ENCODE peak calls at places on chromosomes 11 and 22, in four cellular contexts. T, F, S and I are unnamed samples.
A peak's percentile ranks its signal among the peaks of the same experiment; 100 is the strongest.

GRCh38 chr22:38220163-38220562 is 18.4 kb downstream of the MAFF start:
- DNase-seq in S (no peak), F (no peak), T (no peak), I (no peak)

GRCh38 chr11:34536056-34536455 is 22.5 kb upstream of the ELF5 start:
- DNase-seq in T (no peak), F (no peak), S (no peak), I (no peak)

GRCh38 chr11:45670386-45671135 is 5.1 kb upstream of the CHST1 start:
- DNase-seq in T (no peak), S (no peak), F (no peak), I (no peak)

GRCh38 chr22:19608114-19608494 is 83.9 kb upstream of the CLDN5 start:
- DNase-seq in F (no peak), T (no peak), S (no peak), I (no peak)

GRCh38 chr11:12803086-12803826 is 129.0 kb downstream of the TEAD1 start:
- DNase-seq in S (no peak), T (no peak), F (no peak), I (no peak)

GRCh38 chr11:124152770-124153407 is 30.3 kb upstream of the OR10D3 start:
- DNase-seq in T (no peak), S (no peak), F (no peak), I (no peak)

GRCh38 chr11:62612366-62613274 is at the start of the genes EML3 and ROM1:
- DNase-seq in F (peak; percentile 94), T (no peak), S (peak; percentile 96), I (peak; percentile 96)

GRCh38 chr11:116601734-116602636 is 170.8 kb downstream of the BUD13 start:
- DNase-seq in F (no peak), S (no peak), T (no peak), I (no peak)

GRCh38 chr11:74390697-74391096 is 7.5 kb downstream of the PGM2L1 start:
- DNase-seq in S (no peak), T (no peak), F (no peak), I (no peak)

GRCh38 chr22:38187413-38188212 is 6.0 kb upstream of the PLA2G6 start:
- DNase-seq in T (no peak), F (no peak), S (no peak), I (no peak)

GRCh38 chr11:116059909-116060308 is 555.7 kb upstream of the CADM1 start:
- DNase-seq in S (no peak), T (no peak), F (no peak), I (no peak)

GRCh38 chr22:28116261-28116673 is 197.2 kb upstream of the PITPNB start:
- DNase-seq in F (no peak), S (no peak), T (no peak), I (no peak)

GRCh38 chr11:57335343-57336110 is at the start of gene SSRP1:
- DNase-seq in S (peak; percentile 91), F (peak; percentile 82), T (peak; percentile 47), I (peak; percentile 92)

GRCh38 chr11:114183041-114183511 is 113.1 kb upstream of the NNMT start:
- DNase-seq in T (no peak), S (no peak), F (no peak), I (no peak)

GRCh38 chr22:49566141-49566541 is 261.5 kb downstream of the BRD1 start:
- DNase-seq in T (no peak), S (no peak), F (peak; percentile 28), I (no peak)

GRCh38 chr22:37632174-37633081 is 7.0 kb upstream of the SH3BP1 start:
- DNase-seq in S (peak; percentile 73), T (no peak), F (no peak), I (peak; percentile 70)

GRCh38 chr22:30290318-30290678 is 993 bp upstream of the CASTOR1 start:
- DNase-seq in S (no peak), F (no peak), T (no peak), I (no peak)

GRCh38 chr22:37746366-37747089 is 49.7 kb downstream of the TRIOBP start:
- DNase-seq in S (peak; percentile 53), T (no peak), F (peak; percentile 71), I (peak; percentile 50)

GRCh38 chr22:50531546-50532352 is 1.9 kb upstream of the TYMP start:
- DNase-seq in T (no peak), F (peak; percentile 77), S (peak; percentile 63), I (peak; percentile 52)

GRCh38 chr11:47257518-47258316 is at the start of gene NR1H3:
- DNase-seq in F (peak; percentile 78), T (no peak), S (no peak), I (no peak)

GRCh38 chr11:13271060-13271693 is 6.4 kb upstream of the BMAL1 start:
- DNase-seq in F (no peak), T (no peak), S (no peak), I (no peak)

GRCh38 chr11:74577624-74578396 is 14.6 kb upstream of the POLD3 start:
- DNase-seq in S (no peak), F (no peak), T (no peak), I (no peak)

GRCh38 chr11:122235615-122236014 is 119.6 kb upstream of the BLID start:
- DNase-seq in F (no peak), S (no peak), T (no peak), I (no peak)

GRCh38 chr11:121613724-121614123 is 161.0 kb upstream of the SORL1-AS1 start:
- DNase-seq in F (no peak), T (no peak), S (no peak), I (no peak)

GRCh38 chr11:123536690-123537437 is 106.8 kb downstream of the GRAMD1B start:
- DNase-seq in F (no peak), T (no peak), S (no peak), I (no peak)

GRCh38 chr22:43616645-43617044 is 195.5 kb downstream of the EFCAB6 start:
- DNase-seq in F (no peak), S (no peak), T (no peak), I (no peak)

GRCh38 chr11:19259487-19260345 is 19.0 kb upstream of the E2F8 start:
- DNase-seq in T (no peak), S (peak; percentile 27), F (peak; percentile 83), I (no peak)

GRCh38 chr11:10114593-10115404 is 179.2 kb downstream of the SBF2 start:
- DNase-seq in F (no peak), S (no peak), T (no peak), I (no peak)

GRCh38 chr11:18890615-18891014 is 48.6 kb downstream of the MRGPRX1 start:
- DNase-seq in T (no peak), F (no peak), S (no peak), I (no peak)

GRCh38 chr22:22520020-22520656 is at the start of gene ZNF280A:
- DNase-seq in T (no peak), S (no peak), F (no peak), I (no peak)

GRCh38 chr11:78158987-78159662 is 19.7 kb upstream of the ALG8 start:
- DNase-seq in S (no peak), F (no peak), T (no peak), I (no peak)

GRCh38 chr11:106101797-106102196 is 24.3 kb downstream of the AASDHPPT start:
- DNase-seq in F (no peak), T (no peak), S (no peak), I (no peak)

GRCh38 chr22:41352058-41352457 is 29.7 kb upstream of the TEF start:
- DNase-seq in T (no peak), F (no peak), S (no peak), I (no peak)

GRCh38 chr11:86702387-86702983 is 30.1 kb upstream of the ME3 start:
- DNase-seq in T (no peak), S (no peak), F (no peak), I (no peak)

GRCh38 chr11:3190600-3190999 is 25.5 kb upstream of the OSBPL5 start:
- DNase-seq in S (no peak), T (no peak), F (peak; percentile 39), I (no peak)

GRCh38 chr11:3194016-3194816 is 24.4 kb downstream of the MRGPRG start:
- DNase-seq in T (no peak), F (peak; percentile 45), S (no peak), I (no peak)

GRCh38 chr11:3191586-3192324 is 26.6 kb upstream of the OSBPL5 start:
- DNase-seq in F (no peak), T (no peak), S (no peak), I (no peak)

GRCh38 chr11:3193373-3194015 is 25.1 kb downstream of the MRGPRG start:
- DNase-seq in S (no peak), F (peak; percentile 47), T (no peak), I (no peak)

DNA sequence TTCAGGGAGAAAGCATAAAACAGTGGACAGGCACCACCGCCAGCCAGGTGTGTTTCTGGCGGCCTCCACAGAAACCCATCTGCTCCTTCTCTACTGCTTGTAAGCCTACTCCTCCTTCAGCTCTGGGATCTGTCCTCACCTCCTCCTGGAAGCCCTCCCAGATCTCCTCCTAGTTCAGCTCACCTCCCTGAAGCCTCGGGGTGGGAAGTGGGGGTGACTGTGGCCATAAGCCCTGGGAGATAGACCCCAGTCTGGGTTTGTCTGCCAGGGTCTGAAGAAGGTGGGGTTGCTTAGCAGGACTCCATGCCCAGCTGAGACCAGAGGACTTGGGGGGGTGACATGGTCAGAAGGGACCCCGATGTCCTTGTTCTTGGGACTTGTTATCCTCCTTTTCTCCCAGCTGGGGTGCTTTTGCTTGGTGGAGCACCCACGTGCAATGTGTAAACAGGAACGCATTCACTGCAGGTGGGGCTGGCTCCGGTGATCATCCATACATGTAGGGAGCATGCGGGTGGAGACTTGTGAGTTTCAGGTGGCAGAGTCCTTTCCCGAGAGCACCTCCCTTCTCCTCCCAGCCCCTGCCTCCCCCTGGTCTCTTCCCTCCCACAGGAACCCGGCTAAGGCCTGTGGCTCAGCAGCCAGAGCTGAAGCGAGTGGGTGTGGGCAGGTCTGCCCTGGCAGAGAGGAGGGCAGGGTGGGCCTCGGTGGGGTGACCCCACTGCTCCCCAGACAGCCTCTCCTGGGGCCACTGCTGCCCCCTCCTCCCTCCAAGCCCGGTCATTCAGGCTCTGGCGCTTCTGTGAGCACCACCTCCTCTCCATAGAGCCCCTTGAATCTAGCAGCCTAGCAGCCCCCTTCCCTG is 25.9 kb downstream of the MRGPRG start:
- DNase-seq in S (no peak), T (no peak), F (peak; percentile 46), I (no peak)
- TF ChIP-seq TAF1 in S (no peak), T (no peak), F (no peak), I (no peak)

GRCh38 chr11:66663741-66664296 is 13.9 kb downstream of the RBM4B start:
- DNase-seq in S (no peak), F (no peak), T (no peak), I (no peak)

GRCh38 chr11:66665369-66665768 is 12.3 kb downstream of the RBM4B start:
- DNase-seq in S (no peak), F (no peak), T (no peak), I (no peak)

GRCh38 chr11:66659785-66660184 is 17.9 kb downstream of the RBM4B start:
- DNase-seq in S (no peak), T (no peak), F (no peak), I (no peak)
- TF ChIP-seq POLR2AphosphoS5 in S (no peak), T (no peak), F (no peak), I (no peak)

GRCh38 chr22:44755418-44755817 is 3.0 kb downstream of the ARHGAP8 start:
- DNase-seq in T (no peak), S (no peak), F (no peak), I (no peak)
- TF ChIP-seq TAF1 in T (no peak), S (no peak), F (no peak), I (no peak)

GRCh38 chr22:46111645-46112306 is 38.5 kb upstream of the PPARA start:
- DNase-seq in S (no peak), T (no peak), F (no peak), I (no peak)

GRCh38 chr22:46112405-46112804 is 37.9 kb upstream of the PPARA start:
- DNase-seq in T (no peak), F (no peak), S (no peak), I (no peak)

GRCh38 chr22:46109474-46110003 is 40.8 kb upstream of the PPARA start:
- DNase-seq in F (no peak), S (no peak), T (no peak), I (no peak)

GRCh38 chr22:46108564-46109473 is 41.5 kb upstream of the PPARA start:
- DNase-seq in T (no peak), F (no peak), S (no peak), I (no peak)

GRCh38 chr22:46110215-46110614 is 40.1 kb upstream of the PPARA start:
- DNase-seq in F (no peak), T (no peak), S (no peak), I (no peak)
- TF ChIP-seq POLR2AphosphoS5 in F (no peak), T (no peak), S (no peak), I (no peak)